ENCODE peak calls at places on chromosome 2, in nine cellular contexts. L, X, J, F, K, I, D, R and O are unnamed samples.

GRCh38 chr2:41966920-41967319 is 80.9 kb upstream of the PKDCC start:
- DNase-seq in X (no peak), D (no peak), R (no peak), I (no peak), L (peak), J (no peak), F (no peak), K (no peak), O (no peak)

GRCh38 chr2:240963065-240963375 is 35.4 kb upstream of the SNED1 start:
- DNase-seq in L (no peak), F (no peak), R (no peak), X (peak), K (no peak), I (no peak), J (no peak), D (peak), O (no peak)

GRCh38 chr2:11631462-11631861 is 38.5 kb downstream of the NTSR2 start:
- DNase-seq in R (peak), L (no peak), D (no peak), F (no peak), I (no peak), X (no peak), K (peak), J (peak), O (no peak)

GRCh38 chr2:184599054-184599874 is 935 bp downstream of the ZNF804A start:
- DNase-seq in R (peak), I (no peak), X (no peak), J (no peak), K (peak), F (no peak), D (no peak), L (no peak), O (no peak)

GRCh38 chr2:232633413-232634318 is at the start of gene EFHD1:
- DNase-seq in L (peak), R (no peak), I (peak), D (peak), J (peak), K (peak), X (peak), F (peak), O (no peak)

GRCh38 chr2:45267062-45267702 is 257.9 kb upstream of the SIX2 start:
- DNase-seq in R (no peak), L (no peak), X (no peak), K (no peak), I (no peak), D (no peak), J (no peak), F (no peak), O (no peak)

GRCh38 chr2:207617011-207617671 is 8.1 kb downstream of the METTL21A start:
- DNase-seq in K (peak), I (no peak), J (peak), R (peak), L (no peak), F (no peak), X (no peak), D (no peak), O (peak)

GRCh38 chr2:217906787-217907186 is 96.0 kb downstream of the TNS1 start:
- DNase-seq in J (no peak), L (peak), X (no peak), D (no peak), R (no peak), K (no peak), F (no peak), I (no peak), O (no peak)

GRCh38 chr2:215983581-215984351 is 29.6 kb downstream of the MREG start:
- DNase-seq in R (peak), I (no peak), K (no peak), X (no peak), L (no peak), J (peak), F (no peak), D (no peak), O (no peak)

GRCh38 chr2:150811259-150811912 is 323.9 kb upstream of the RND3 start:
- DNase-seq in I (no peak), J (peak), F (no peak), R (no peak), K (peak), L (no peak), X (no peak), D (no peak), O (no peak)

GRCh38 chr2:172282944-172283343 is 144.4 kb upstream of the ITGA6 start:
- DNase-seq in L (no peak), X (no peak), F (no peak), K (peak), D (no peak), R (peak), J (peak), I (no peak), O (peak)

GRCh38 chr2:191245869-191246531 is 796 bp downstream of the MYO1B start:
- DNase-seq in I (peak), R (peak), F (no peak), X (peak), J (peak), L (peak), K (peak), D (peak), O (peak)

GRCh38 chr2:241724259-241724974 is 10.0 kb upstream of the D2HGDH start:
- DNase-seq in L (no peak), D (no peak), R (no peak), F (no peak), K (no peak), I (no peak), X (peak), J (no peak), O (no peak)

GRCh38 chr2:107428781-107429180 is 397.9 kb upstream of the RGPD4 start:
- DNase-seq in F (no peak), K (no peak), L (no peak), J (peak), X (no peak), D (no peak), I (no peak), R (no peak), O (no peak)

GRCh38 chr2:55550368-55551102 is 31.0 kb downstream of the CFAP36 start:
- DNase-seq in K (peak), D (no peak), I (no peak), R (peak), J (peak), L (no peak), X (no peak), F (no peak), O (peak)

GRCh38 chr2:203016716-203017115 is 2.0 kb downstream of the NBEAL1 start:
- DNase-seq in J (peak), R (no peak), X (no peak), K (peak), F (no peak), L (no peak), I (no peak), D (no peak), O (no peak)

GRCh38 chr2:201411421-201411820 is 39.8 kb downstream of the TRAK2 start:
- DNase-seq in X (no peak), K (peak), R (no peak), J (no peak), F (no peak), L (no peak), D (no peak), I (no peak), O (no peak)

GRCh38 chr2:217988014-217988839 is 14.6 kb downstream of the TNS1 start:
- DNase-seq in J (peak), F (peak), D (peak), K (peak), L (peak), R (peak), X (peak), I (peak), O (peak)

GRCh38 chr2:241029599-241030332 is 31.3 kb downstream of the SNED1 start:
- DNase-seq in D (no peak), F (no peak), L (no peak), R (no peak), J (no peak), K (no peak), X (no peak), I (no peak), O (no peak)

GRCh38 chr2:135563793-135564192 is 32.5 kb downstream of the R3HDM1 start:
- DNase-seq in I (no peak), K (no peak), D (no peak), R (peak), F (no peak), X (no peak), L (no peak), J (peak), O (no peak)

GRCh38 chr2:152304845-152305244 is 30.1 kb upstream of the FMNL2 start:
- DNase-seq in J (peak), K (peak), D (no peak), I (no peak), X (no peak), R (peak), F (no peak), L (no peak), O (no peak)

GRCh38 chr2:189008555-189009312 is 34.6 kb downstream of the COL3A1 start:
- DNase-seq in X (no peak), L (no peak), I (no peak), J (no peak), R (no peak), D (no peak), F (no peak), K (no peak), O (no peak)

GRCh38 chr2:168992026-168992425 is 39.1 kb downstream of the ABCB11 start:
- DNase-seq in X (no peak), L (no peak), R (peak), I (no peak), D (no peak), J (peak), K (no peak), F (no peak), O (no peak)

GRCh38 chr2:129888896-129889295 is 90.6 kb upstream of the RAB6C start:
- DNase-seq in X (no peak), L (no peak), F (no peak), I (no peak), R (no peak), J (no peak), D (no peak), K (peak), O (peak)

GRCh38 chr2:79083846-79084376 is 3.9 kb downstream of the REG1B start:
- DNase-seq in I (no peak), K (no peak), R (no peak), D (no peak), L (no peak), F (no peak), J (no peak), X (no peak), O (no peak)

GRCh38 chr2:72887032-72887835 is at the start of gene SPR:
- DNase-seq in F (peak), K (peak), J (peak), X (peak), I (peak), L (peak), D (peak), R (peak), O (peak)

GRCh38 chr2:145789636-145790035 is 1269.7 kb upstream of the ZEB2 start:
- DNase-seq in I (no peak), J (no peak), D (no peak), L (no peak), R (no peak), F (no peak), X (no peak), K (peak), O (no peak)

GRCh38 chr2:157488877-157489276 is 45.0 kb upstream of the CYTIP start:
- DNase-seq in I (no peak), J (no peak), K (no peak), F (no peak), L (no peak), R (peak), X (no peak), D (no peak), O (no peak)

GRCh38 chr2:221203138-221203537 is 369.0 kb downstream of the EPHA4 start:
- DNase-seq in J (no peak), X (no peak), K (no peak), F (peak), D (no peak), L (no peak), I (no peak), R (no peak), O (no peak)

GRCh38 chr2:71282493-71282892 is 49.1 kb upstream of the ZNF638 start:
- DNase-seq in L (no peak), X (no peak), R (peak), I (no peak), F (no peak), J (peak), D (no peak), K (no peak), O (peak)

GRCh38 chr2:28895189-28895893 is 874 bp downstream of the WDR43 start:
- DNase-seq in R (peak), L (no peak), I (peak), D (peak), J (peak), K (peak), F (peak), X (peak), O (peak)

GRCh38 chr2:62292190-62292589 is 96.3 kb downstream of the B3GNT2 start:
- DNase-seq in I (no peak), D (no peak), J (peak), R (peak), K (peak), L (no peak), F (no peak), X (no peak), O (no peak)

GRCh38 chr2:74865770-74866674 is 32.1 kb downstream of the HK2 start:
- DNase-seq in R (no peak), F (no peak), D (no peak), J (peak), X (no peak), I (no peak), L (no peak), K (no peak), O (no peak)

GRCh38 chr2:74862268-74862964 is 28.5 kb downstream of the HK2 start:
- DNase-seq in L (no peak), D (no peak), K (no peak), J (no peak), R (no peak), I (no peak), F (no peak), X (no peak), O (no peak)

GRCh38 chr2:74867841-74868658 is 34.1 kb downstream of the HK2 start:
- DNase-seq in L (peak), R (peak), X (no peak), F (no peak), I (no peak), J (no peak), D (peak), K (peak), O (peak)

GRCh38 chr2:74863802-74864248 is 29.9 kb downstream of the HK2 start:
- DNase-seq in J (no peak), L (no peak), X (no peak), K (no peak), R (no peak), F (no peak), I (no peak), D (no peak), O (no peak)

GRCh38 chr2:74864728-74865722 is 31.1 kb downstream of the HK2 start:
- DNase-seq in L (no peak), K (peak), X (peak), J (peak), D (no peak), R (peak), I (no peak), F (no peak), O (no peak)
- TF ChIP-seq CTCF in L (no peak), K (no peak), X (no peak), J (peak), D (no peak), R (no peak), I (no peak), F (no peak), O (no peak)

GRCh38 chr2:16049406-16049805 is 109.1 kb downstream of the MYCN start:
- DNase-seq in X (no peak), J (no peak), K (no peak), R (no peak), F (no peak), I (no peak), L (no peak), D (no peak), O (no peak)

GRCh38 chr2:16051841-16052564 is 111.7 kb downstream of the MYCN start:
- DNase-seq in I (no peak), L (no peak), D (no peak), K (no peak), J (no peak), R (no peak), X (no peak), F (no peak), O (no peak)

GRCh38 chr2:16050261-16051045 is 110.1 kb downstream of the MYCN start:
- DNase-seq in I (no peak), X (no peak), J (no peak), D (no peak), F (no peak), R (no peak), K (no peak), L (no peak), O (no peak)

GRCh38 chr2:16053437-16054257 is 113.3 kb downstream of the MYCN start:
- DNase-seq in D (no peak), R (no peak), J (no peak), I (no peak), X (no peak), F (no peak), K (no peak), L (no peak), O (no peak)

GRCh38 chr2:16051046-16051489 is 110.7 kb downstream of the MYCN start:
- DNase-seq in J (no peak), K (no peak), R (no peak), F (no peak), D (no peak), I (no peak), L (no peak), X (no peak), O (no peak)
- TF ChIP-seq CTCF in J (no peak), K (no peak), R (no peak), F (no peak), D (no peak), I (no peak), L (no peak), X (no peak), O (no peak)

GRCh38 chr2:108820439-108820838 is 33.9 kb downstream of the CCDC138 start:
- DNase-seq in J (no peak), I (no peak), F (no peak), D (no peak), K (no peak), X (no peak), R (no peak), L (no peak), O (no peak)

GRCh38 chr2:108829916-108830315 is 43.3 kb downstream of the CCDC138 start:
- DNase-seq in D (no peak), R (no peak), F (no peak), K (no peak), J (peak), X (no peak), I (no peak), L (no peak), O (no peak)

GRCh38 chr2:108825736-108826135 is 39.2 kb downstream of the CCDC138 start:
- DNase-seq in R (no peak), D (no peak), X (no peak), K (no peak), J (no peak), F (no peak), I (no peak), L (no peak), O (no peak)

GRCh38 chr2:108823286-108823685 is 36.7 kb downstream of the CCDC138 start:
- DNase-seq in I (no peak), K (no peak), X (no peak), L (no peak), F (no peak), D (no peak), J (no peak), R (no peak), O (no peak)

GRCh38 chr2:108825254-108825653 is 38.7 kb downstream of the CCDC138 start:
- DNase-seq in K (peak), F (no peak), J (no peak), L (no peak), I (no peak), X (no peak), D (no peak), R (no peak), O (no peak)
- TF ChIP-seq CTCF in K (no peak), F (no peak), J (no peak), L (no peak), I (no peak), X (no peak), D (no peak), R (no peak), O (no peak)

GRCh38 chr2:138919336-138919735 is 139.1 kb upstream of the NXPH2 start:
- DNase-seq in X (no peak), I (no peak), D (no peak), K (no peak), L (no peak), R (no peak), J (no peak), F (no peak), O (no peak)

GRCh38 chr2:138922973-138923563 is 142.9 kb upstream of the NXPH2 start:
- DNase-seq in X (no peak), K (peak), J (peak), R (peak), D (no peak), I (no peak), L (no peak), F (no peak), O (no peak)
- TF ChIP-seq CTCF in X (peak), K (peak), J (peak), R (peak), D (peak), I (no peak), L (no peak), F (peak), O (peak)